ENCODE peak calls at places on chromosomes 11 and 22, in four cellular contexts. T, A, D and S are unnamed samples.

GRCh38 chr22:37547249-37547741 is 13.0 kb upstream of the CDC42EP1 start:
- DNase-seq in A (no peak), T (no peak), D (no peak), S (no peak)

GRCh38 chr11:37171451-37171850 is 573.4 kb upstream of the RAG2 start:
- DNase-seq in T (no peak), A (no peak), D (no peak), S (no peak)

GRCh38 chr22:25148149-25148691 is 51.4 kb upstream of the CRYBB3 start:
- DNase-seq in A (no peak), D (no peak), T (no peak), S (no peak)

GRCh38 chr11:40125054-40125453 is 1334.4 kb downstream of the LRRC4C start:
- DNase-seq in D (no peak), T (no peak), A (no peak), S (no peak)

GRCh38 chr11:71979094-71979493 is 19.6 kb upstream of the IL18BP start:
- DNase-seq in D (no peak), T (no peak), A (no peak), S (no peak)

GRCh38 chr11:29328961-29329441 is 687.8 kb downstream of the KCNA4 start:
- DNase-seq in D (no peak), A (no peak), T (peak; percentile 62), S (peak; percentile 67)

GRCh38 chr11:124041254-124041653 is at the start of gene OR10G7:
- DNase-seq in D (no peak), T (no peak), A (no peak), S (no peak)

GRCh38 chr11:69120096-69120875 is 35.4 kb upstream of the SMIM38 start:
- DNase-seq in D (no peak), A (no peak), T (no peak), S (no peak)

GRCh38 chr11:115695677-115696451 is 191.6 kb upstream of the CADM1 start:
- DNase-seq in T (no peak), D (no peak), A (no peak), S (no peak)

GRCh38 chr11:86481399-86481798 is 106.7 kb downstream of the CCDC81 start:
- DNase-seq in D (no peak), A (no peak), T (no peak), S (no peak)

GRCh38 chr11:95228081-95228859 is 2.7 kb downstream of the SESN3 start:
- DNase-seq in T (no peak), A (no peak), D (no peak), S (no peak)

GRCh38 chr11:33564856-33565453 is 135.7 kb downstream of the C11orf91 start:
- DNase-seq in D (no peak), T (no peak), A (no peak), S (no peak)

GRCh38 chr22:35539910-35540599 is 576 bp upstream of the RASD2 start:
- DNase-seq in D (no peak), A (no peak), T (no peak), S (no peak)

GRCh38 chr11:67373916-67374570 is 645 bp upstream of the CLCF1 start:
- DNase-seq in A (no peak), D (peak; percentile 79), T (peak; percentile 93), S (peak; percentile 80)

GRCh38 chr11:82174610-82175009 is 559.1 kb downstream of the FAM181B start:
- DNase-seq in T (no peak), A (no peak), D (no peak), S (no peak)

GRCh38 chr22:29727248-29727551 is 7.4 kb downstream of the CABP7 start:
- DNase-seq in A (no peak), T (no peak), D (no peak), S (no peak)

GRCh38 chr11:120128392-120129172 is 9.3 kb downstream of the TRIM29 start:
- DNase-seq in D (no peak), T (no peak), A (no peak), S (no peak)

GRCh38 chr11:123841189-123841588 is 35.0 kb upstream of the OR6M1 start:
- DNase-seq in A (no peak), D (no peak), T (no peak), S (no peak)

GRCh38 chr11:88315981-88316441 is 21.5 kb downstream of the CTSC start:
- DNase-seq in A (no peak), T (no peak), D (no peak), S (no peak)

GRCh38 chr11:3939211-3939610 is 83.7 kb downstream of the STIM1 start:
- DNase-seq in D (no peak), T (no peak), A (no peak), S (no peak)

GRCh38 chr11:14655435-14655834 is 11.8 kb downstream of the PDE3B start:
- DNase-seq in A (no peak), T (no peak), D (no peak), S (no peak)

GRCh38 chr11:72781313-72782080 is 12.3 kb downstream of the STARD10 start:
- DNase-seq in T (no peak), A (no peak), D (no peak), S (no peak)

GRCh38 chr11:128549256-128549944 is 38.0 kb downstream of the ETS1 start:
- DNase-seq in A (no peak), T (no peak), D (no peak), S (no peak)

GRCh38 chr22:49901457-49901856 is 16.8 kb downstream of the ALG12 start:
- DNase-seq in T (no peak), A (no peak), D (no peak), S (no peak)

GRCh38 chr11:20048246-20048645 is 112.0 kb downstream of the DBX1 start:
- DNase-seq in T (no peak), A (no peak), D (no peak), S (no peak)

GRCh38 chr11:78256962-78257361 is 68.2 kb downstream of the USP35 start:
- DNase-seq in D (no peak), A (no peak), T (no peak), S (no peak)

GRCh38 chr11:105298174-105298573 is 158.6 kb upstream of the CARD18 start:
- DNase-seq in T (no peak), D (no peak), A (no peak), S (no peak)
- TF ChIP-seq SIN3A in T (no peak), D (no peak), A (no peak), S (no peak)

DNA sequence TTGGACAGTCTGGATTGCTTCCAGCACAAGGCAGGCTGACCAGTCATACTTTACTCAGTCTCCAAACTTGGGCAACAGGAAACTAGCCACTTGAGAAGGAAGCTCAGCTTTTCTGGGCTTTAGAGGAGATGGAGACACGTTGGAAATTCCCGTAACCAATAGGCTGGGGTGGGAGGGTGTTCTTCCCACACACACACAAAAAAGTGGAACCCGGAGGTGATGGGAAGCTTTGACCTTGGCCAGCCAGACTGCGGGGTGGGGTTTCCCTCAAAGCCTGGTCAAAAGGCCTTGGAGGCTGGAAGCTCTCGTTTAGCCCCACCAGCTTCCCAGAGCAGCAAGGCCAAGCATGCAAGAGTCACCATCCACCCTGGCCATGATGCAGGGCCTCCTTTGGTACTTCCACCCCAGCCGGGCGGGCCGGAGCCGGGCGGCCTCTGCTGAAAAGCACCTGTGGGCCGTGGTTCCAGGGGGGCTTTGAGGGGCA is 126.2 kb downstream of the BCR start:
- DNase-seq in T (no peak), D (no peak), A (no peak), S (no peak)
- TF ChIP-seq POLR2AphosphoS5 in T (no peak), D (no peak), A (no peak), S (no peak)

GRCh38 chr11:44454686-44455085 is 110.8 kb upstream of the CD82 start:
- DNase-seq in D (no peak), A (no peak), T (no peak), S (no peak)

GRCh38 chr11:44457862-44458261 is 107.6 kb upstream of the CD82 start:
- DNase-seq in T (no peak), D (no peak), A (no peak), S (no peak)

GRCh38 chr11:44453213-44453612 is 112.2 kb upstream of the CD82 start:
- DNase-seq in T (no peak), A (no peak), D (no peak), S (no peak)

GRCh38 chr11:44453871-44454270 is 111.6 kb upstream of the CD82 start:
- DNase-seq in T (no peak), A (no peak), D (no peak), S (no peak)

DNA sequence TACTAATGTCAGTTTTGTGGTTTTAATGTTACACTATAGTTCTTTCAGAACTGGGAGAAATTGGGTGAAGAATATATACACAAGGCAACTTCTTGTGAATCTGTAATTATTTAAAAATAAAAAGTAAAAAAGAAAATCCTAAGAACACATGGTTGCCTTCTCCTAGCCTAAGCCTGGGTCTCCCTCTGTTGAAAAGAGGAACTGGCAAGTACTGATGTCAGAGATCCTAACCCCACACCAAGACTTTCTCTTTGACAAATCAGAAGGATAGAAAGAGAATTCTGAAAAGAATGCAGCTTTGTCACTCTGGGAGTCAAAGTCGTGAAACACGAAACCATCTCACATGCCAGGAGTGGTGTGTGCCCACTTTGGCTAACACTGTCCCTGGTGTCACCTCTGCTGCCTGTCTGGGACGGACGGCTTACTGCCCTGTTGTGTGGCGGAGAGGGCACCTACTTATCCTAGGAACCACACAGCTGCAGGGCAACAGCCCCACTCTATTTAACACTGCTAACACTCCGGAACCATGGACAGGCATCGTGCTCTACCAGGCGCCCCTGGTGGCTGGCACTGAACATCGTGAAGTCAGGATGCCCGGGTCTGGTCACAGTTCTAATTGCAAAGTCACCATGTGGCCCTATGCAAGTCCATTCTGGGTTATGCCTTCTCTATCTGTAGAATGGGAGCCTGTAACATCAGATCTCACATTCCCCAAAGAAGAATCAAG is 108.8 kb upstream of the CD82 start:
- DNase-seq in A (no peak), D (no peak), T (peak; percentile 37), S (no peak)
- TF ChIP-seq SIN3A in A (no peak), D (no peak), T (no peak), S (no peak)

GRCh38 chr11:1919428-1920127 is at the start of gene TNNT3:
- DNase-seq in A (no peak), D (no peak), T (no peak), S (no peak)
- TF ChIP-seq POLR2AphosphoS5 in A (no peak), D (no peak), T (no peak), S (no peak)